ENCODE peak calls at places on chromosomes 12 and 14, in ten cellular contexts. U, P, N, R, A, I, Q, F, D and V are unnamed samples.

GRCh38 chr12:47079894-47080724 is at the start of gene AMIGO2:
- DNase-seq in U (peak), P (no peak), N (peak), R (peak), A (no peak), I (peak), Q (peak), F (peak), D (no peak), V (no peak)

GRCh38 chr12:69108024-69108423 is 131.3 kb upstream of the CPSF6 start:
- DNase-seq in U (peak), P (no peak), N (no peak), R (no peak), A (no peak), I (no peak), Q (no peak), F (no peak), D (no peak), V (no peak)

GRCh38 chr12:33296529-33296928 is 143.1 kb downstream of the SYT10 start:
- DNase-seq in U (no peak), P (no peak), N (no peak), R (no peak), A (no peak), I (no peak), Q (no peak), F (no peak), D (no peak), V (no peak)

GRCh38 chr12:108267449-108267848 is 71.7 kb downstream of the CMKLR1 start:
- DNase-seq in U (no peak), P (no peak), N (no peak), R (no peak), A (no peak), I (no peak), Q (no peak), F (no peak), D (no peak), V (no peak)

GRCh38 chr14:61950340-61950739 is 188.1 kb downstream of the SNAPC1 start:
- DNase-seq in U (no peak), P (peak), N (no peak), R (no peak), A (no peak), I (no peak), Q (no peak), F (no peak), D (no peak), V (no peak)

GRCh38 chr12:15662303-15662980 is 126.7 kb downstream of the EPS8 start:
- DNase-seq in U (peak), P (peak), N (no peak), R (no peak), A (peak), I (no peak), Q (no peak), F (no peak), D (no peak), V (peak)

GRCh38 chr14:89489796-89490506 is 72.9 kb upstream of the FOXN3 start:
- DNase-seq in U (no peak), P (no peak), N (no peak), R (no peak), A (peak), I (no peak), Q (no peak), F (no peak), D (peak), V (no peak)

GRCh38 chr14:104131968-104132732 is 6.2 kb upstream of the KIF26A start:
- DNase-seq in U (no peak), P (no peak), N (no peak), R (no peak), A (no peak), I (no peak), Q (no peak), F (no peak), D (no peak), V (no peak)

GRCh38 chr12:13165578-13166120 is 30.9 kb upstream of the EMP1 start:
- DNase-seq in U (peak), P (peak), N (peak), R (peak), A (no peak), I (peak), Q (peak), F (no peak), D (peak), V (no peak)

GRCh38 chr12:57325395-57325794 is 74.4 kb upstream of the STAC3 start:
- DNase-seq in U (no peak), P (no peak), N (no peak), R (no peak), A (no peak), I (no peak), Q (no peak), F (no peak), D (no peak), V (no peak)